ENCODE peak calls at places on chromosomes 7 and 10, in six cellular contexts. U is upper lobe of right lung, Z is tibial artery, H is neural crest cell, E is glutamatergic neuron, L is lung. Y is an unnamed sample.

GRCh38 chr10:49518982-49519578 is 19.8 kb downstream of the ERCC6 start:
- DNase-seq in U (no peak), E (no peak), Z (no peak), H (peak; percentile 44), L (no peak), Y (peak; percentile 69)

GRCh38 chr10:9238041-9238440 is 1183.6 kb downstream of the GATA3 start:
- DNase-seq in L (no peak), U (no peak), Z (no peak), E (no peak), H (no peak), Y (no peak)

GRCh38 chr10:17201165-17202013 is at the start of gene TRDMT1:
- DNase-seq in Z (peak; percentile 87), L (peak; percentile 86), U (peak; percentile 94), H (peak; percentile 86), E (peak; percentile 84), Y (peak; percentile 83)

GRCh38 chr10:33506838-33507661 is 172.6 kb upstream of the NRP1 start:
- DNase-seq in E (no peak), H (no peak), L (no peak), Z (no peak), U (no peak), Y (no peak)

GRCh38 chr10:11757452-11757819 is 15.3 kb downstream of the ECHDC3 start:
- DNase-seq in E (no peak), Z (peak; percentile 85), H (no peak), U (peak; percentile 57), L (peak; percentile 64), Y (peak; percentile 83)

GRCh38 chr7:83640731-83641533 is 8.0 kb downstream of the SEMA3E start:
- DNase-seq in U (no peak), Z (no peak), E (no peak), H (no peak), L (no peak), Y (no peak)

GRCh38 chr7:101918426-101918825 is 101.0 kb downstream of the CUX1 start:
- DNase-seq in U (peak; percentile 51), E (no peak), Z (peak; percentile 10), L (no peak), H (no peak), Y (no peak)

GRCh38 chr10:79129361-79129997 is 60.7 kb downstream of the ZMIZ1 start:
- DNase-seq in E (peak; percentile 86), H (peak; percentile 70), U (no peak), L (no peak), Z (no peak), Y (no peak)

GRCh38 chr10:110221721-110222261 is 14.4 kb downstream of the MXI1 start:
- DNase-seq in L (peak; percentile 63), U (peak; percentile 75), Z (peak; percentile 89), E (peak; percentile 57), H (no peak), Y (peak; percentile 66)

GRCh38 chr7:65798111-65799075 is 74.5 kb upstream of the VKORC1L1 start:
- DNase-seq in E (no peak), L (no peak), U (no peak), Z (no peak), H (no peak), Y (peak; percentile 26)

GRCh38 chr10:31186225-31187010 is 132.6 kb upstream of the ZEB1 start:
- DNase-seq in U (no peak), Z (no peak), E (no peak), L (no peak), H (peak; percentile 16), Y (no peak)

GRCh38 chr7:7434379-7434778 is 101.3 kb downstream of the COL28A1 start:
- DNase-seq in H (no peak), U (no peak), L (no peak), Z (no peak), E (no peak), Y (no peak)

GRCh38 chr10:124578231-124579002 is 116.8 kb downstream of the LHPP start:
- DNase-seq in Z (no peak), U (no peak), E (peak; percentile 11), L (no peak), H (no peak), Y (no peak)

GRCh38 chr10:30759423-30759822 is 129.9 kb upstream of the LYZL2 start:
- DNase-seq in H (no peak), L (no peak), U (no peak), Z (no peak), E (no peak), Y (no peak)

GRCh38 chr10:79269443-79269842 is 77.8 kb upstream of the PPIF start:
- DNase-seq in E (peak; percentile 61), L (no peak), U (no peak), Z (no peak), H (no peak), Y (no peak)

GRCh38 chr10:89502556-89502955 is 32.8 kb downstream of the SLC16A12 start:
- DNase-seq in U (no peak), E (no peak), H (no peak), Z (no peak), L (no peak), Y (peak; percentile 66)

GRCh38 chr7:11557627-11558026 is 274.4 kb downstream of the THSD7A start:
- DNase-seq in Z (peak; percentile 27), E (no peak), U (no peak), H (no peak), L (no peak), Y (peak; percentile 13)

GRCh38 chr10:35819011-35819410 is 176.9 kb upstream of the FZD8 start:
- DNase-seq in L (no peak), Z (no peak), U (no peak), E (no peak), H (no peak), Y (no peak)

GRCh38 chr10:11515596-11516418 is 95.6 kb downstream of the USP6NL start:
- DNase-seq in L (no peak), H (no peak), Z (peak; percentile 49), U (no peak), E (no peak), Y (peak; percentile 49)

GRCh38 chr7:103685646-103686418 is 239.8 kb upstream of the SLC26A5 start:
- DNase-seq in L (no peak), U (no peak), E (no peak), H (no peak), Z (no peak), Y (no peak)

GRCh38 chr7:153891990-153892389 is 160.2 kb upstream of the DPP6 start:
- DNase-seq in U (no peak), Z (no peak), E (no peak), H (no peak), L (no peak), Y (no peak)

GRCh38 chr7:36904802-36905201 is 180.5 kb upstream of the AOAH start:
- DNase-seq in Z (no peak), L (no peak), E (no peak), U (no peak), H (no peak), Y (no peak)

GRCh38 chr7:44194069-44194468 is 4.8 kb upstream of the GCK start:
- DNase-seq in H (no peak), Z (no peak), U (peak; percentile 9), E (no peak), L (no peak), Y (no peak)

GRCh38 chr7:19830604-19831003 is 57.2 kb upstream of the TMEM196 start:
- DNase-seq in H (no peak), Z (no peak), E (no peak), L (no peak), U (no peak), Y (no peak)

GRCh38 chr7:93958651-93959050 is 37.1 kb downstream of the GNG11 start:
- DNase-seq in U (no peak), L (no peak), H (no peak), E (no peak), Z (no peak), Y (no peak)

GRCh38 chr10:62687230-62687748 is 117.2 kb upstream of the ADO start:
- DNase-seq in E (no peak), L (no peak), H (no peak), Z (no peak), U (no peak), Y (peak; percentile 31)

GRCh38 chr10:90494183-90494582 is 363.7 kb downstream of the HTR7 start:
- DNase-seq in Z (no peak), L (no peak), U (no peak), H (no peak), E (no peak), Y (no peak)

GRCh38 chr7:129851810-129852209 is 101.0 kb downstream of the UBE2H start:
- DNase-seq in U (no peak), H (no peak), L (no peak), Z (no peak), E (no peak), Y (no peak)

GRCh38 chr10:17235136-17235535 is 7.1 kb downstream of the VIM start:
- DNase-seq in H (no peak), L (no peak), U (no peak), Z (no peak), E (no peak), Y (no peak)

GRCh38 chr10:69866688-69867461 is 65.2 kb downstream of the COL13A1 start:
- DNase-seq in L (no peak), E (peak; percentile 44), U (no peak), H (peak; percentile 53), Z (no peak), Y (no peak)
- TF ChIP-seq CTCF in L (no peak), E (no peak), U (no peak), H (no peak), Z (no peak), Y (no peak)

DNA sequence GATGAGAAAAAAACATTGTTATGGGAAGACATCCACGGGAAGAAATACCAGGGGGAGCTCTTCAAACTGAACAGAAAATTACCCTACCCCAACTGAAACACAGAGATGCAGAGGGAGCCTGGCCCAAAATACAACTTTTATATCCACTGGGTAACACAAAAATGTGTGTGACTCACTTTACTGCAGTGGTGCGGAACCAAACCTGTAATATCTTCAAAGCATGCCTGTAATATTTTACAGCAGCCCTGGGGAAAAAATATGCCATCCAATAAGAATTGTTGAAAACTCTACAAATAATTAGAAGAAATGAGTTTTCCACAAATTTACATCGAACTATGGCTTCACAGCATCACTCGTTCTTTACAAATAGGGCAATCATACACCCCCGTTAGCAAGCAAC is 49.8 kb upstream of the SRRM3 start:
- DNase-seq in H (no peak), L (no peak), Z (no peak), U (no peak), E (no peak), Y (no peak)
- TF ChIP-seq CTCF in H (no peak), L (no peak), Z (no peak), U (no peak), E (no peak), Y (no peak)

GRCh38 chr7:135454060-135454459 is 55.8 kb downstream of the CNOT4 start:
- DNase-seq in U (no peak), Z (no peak), H (no peak), E (no peak), L (no peak), Y (no peak)
- TF ChIP-seq CTCF in U (no peak), Z (no peak), H (no peak), E (no peak), L (no peak), Y (no peak)

GRCh38 chr7:26388256-26388655 is 96.6 kb downstream of the SNX10 start:
- DNase-seq in H (no peak), Z (no peak), L (no peak), U (no peak), E (no peak), Y (no peak)

GRCh38 chr7:26390016-26390415 is 98.4 kb downstream of the SNX10 start:
- DNase-seq in U (no peak), Z (no peak), E (no peak), L (no peak), H (no peak), Y (no peak)

GRCh38 chr7:26381476-26382175 is 90.0 kb downstream of the SNX10 start:
- DNase-seq in Z (no peak), H (no peak), L (no peak), U (no peak), E (no peak), Y (no peak)

GRCh38 chr7:26379711-26380110 is 88.0 kb downstream of the SNX10 start:
- DNase-seq in E (no peak), L (no peak), Z (no peak), U (no peak), H (no peak), Y (no peak)

GRCh38 chr7:26385240-26385639 is 93.6 kb downstream of the SNX10 start:
- DNase-seq in H (no peak), U (no peak), Z (no peak), E (no peak), L (no peak), Y (no peak)
- TF ChIP-seq CTCF in H (no peak), U (no peak), Z (no peak), E (no peak), L (no peak), Y (no peak)

Y was measured in RWPE1.